ENCODE peak calls at places on chromosomes 16 and 17, in four cellular contexts. One of them, this sample, is unnamed.

GRCh38 chr17:47280072-47280811 is 26.6 kb downstream of the ITGB3 start:
- DNase-seq in ACHN: peak; percentile 96
- DNase-seq in BE2C: no peak
- DNase-seq in activated effector memory CD4-positive, alpha-beta T cell treated with anti-CD3 and anti-CD28 coated beads, Interleukin-2, amount 50 U/mL, for 16 hours: no peak
- DNase-seq in this sample: peak; percentile 90

GRCh38 chr17:43094129-43094834 is 30.9 kb downstream of the BRCA1 start:
- DNase-seq in ACHN: no peak
- DNase-seq in BE2C: no peak
- DNase-seq in activated effector memory CD4-positive, alpha-beta T cell treated with anti-CD3 and anti-CD28 coated beads, Interleukin-2, amount 50 U/mL, for 16 hours: no peak
- DNase-seq in this sample: no peak

GRCh38 chr16:56506941-56507340 is 12.9 kb downstream of the BBS2 start:
- DNase-seq in ACHN: no peak
- DNase-seq in BE2C: no peak
- DNase-seq in activated effector memory CD4-positive, alpha-beta T cell treated with anti-CD3 and anti-CD28 coated beads, Interleukin-2, amount 50 U/mL, for 16 hours: no peak
- DNase-seq in this sample: no peak

GRCh38 chr17:38724337-38724988 is 5.7 kb upstream of the CISD3 start:
- DNase-seq in ACHN: no peak
- DNase-seq in BE2C: peak; percentile 93
- DNase-seq in activated effector memory CD4-positive, alpha-beta T cell treated with anti-CD3 and anti-CD28 coated beads, Interleukin-2, amount 50 U/mL, for 16 hours: no peak
- DNase-seq in this sample: no peak

GRCh38 chr16:86929149-86929871 is 351.0 kb downstream of the FOXL1 start:
- DNase-seq in ACHN: no peak
- DNase-seq in BE2C: no peak
- DNase-seq in activated effector memory CD4-positive, alpha-beta T cell treated with anti-CD3 and anti-CD28 coated beads, Interleukin-2, amount 50 U/mL, for 16 hours: peak; percentile 43
- DNase-seq in this sample: peak; percentile 85

GRCh38 chr17:63774982-63775290 is 966 bp downstream of the DDX42 start:
- DNase-seq in ACHN: peak; percentile 9
- DNase-seq in BE2C: no peak
- DNase-seq in activated effector memory CD4-positive, alpha-beta T cell treated with anti-CD3 and anti-CD28 coated beads, Interleukin-2, amount 50 U/mL, for 16 hours: no peak
- DNase-seq in this sample: no peak

GRCh38 chr17:7794063-7794663 is 39.9 kb upstream of the KDM6B start:
- DNase-seq in ACHN: no peak
- DNase-seq in BE2C: no peak
- DNase-seq in activated effector memory CD4-positive, alpha-beta T cell treated with anti-CD3 and anti-CD28 coated beads, Interleukin-2, amount 50 U/mL, for 16 hours: no peak
- DNase-seq in this sample: no peak

GRCh38 chr17:49193513-49194296 is 16.7 kb downstream of the GNGT2 start:
- DNase-seq in ACHN: peak; percentile 99
- DNase-seq in BE2C: peak; percentile 49
- DNase-seq in activated effector memory CD4-positive, alpha-beta T cell treated with anti-CD3 and anti-CD28 coated beads, Interleukin-2, amount 50 U/mL, for 16 hours: peak; percentile 67
- DNase-seq in this sample: peak; percentile 81

GRCh38 chr17:75753193-75753513 is 11.8 kb downstream of the GALK1 start:
- DNase-seq in ACHN: no peak
- DNase-seq in BE2C: no peak
- DNase-seq in activated effector memory CD4-positive, alpha-beta T cell treated with anti-CD3 and anti-CD28 coated beads, Interleukin-2, amount 50 U/mL, for 16 hours: no peak
- DNase-seq in this sample: no peak

GRCh38 chr16:80198995-80199299 is 341.8 kb upstream of the DYNLRB2 start:
- DNase-seq in ACHN: no peak
- DNase-seq in BE2C: no peak
- DNase-seq in activated effector memory CD4-positive, alpha-beta T cell treated with anti-CD3 and anti-CD28 coated beads, Interleukin-2, amount 50 U/mL, for 16 hours: no peak
- DNase-seq in this sample: no peak

GRCh38 chr16:81823111-81823510 is 44.0 kb downstream of the PLCG2 start:
- DNase-seq in ACHN: no peak
- DNase-seq in BE2C: no peak
- DNase-seq in activated effector memory CD4-positive, alpha-beta T cell treated with anti-CD3 and anti-CD28 coated beads, Interleukin-2, amount 50 U/mL, for 16 hours: no peak
- DNase-seq in this sample: no peak

GRCh38 chr17:56595831-56596740 is 2.6 kb downstream of the NOG start:
- DNase-seq in ACHN: peak; percentile 64
- DNase-seq in BE2C: no peak
- DNase-seq in activated effector memory CD4-positive, alpha-beta T cell treated with anti-CD3 and anti-CD28 coated beads, Interleukin-2, amount 50 U/mL, for 16 hours: no peak
- DNase-seq in this sample: no peak

GRCh38 chr16:5033256-5034166 is at the start of gene NAGPA:
- DNase-seq in ACHN: peak; percentile 87
- DNase-seq in BE2C: peak; percentile 89
- DNase-seq in activated effector memory CD4-positive, alpha-beta T cell treated with anti-CD3 and anti-CD28 coated beads, Interleukin-2, amount 50 U/mL, for 16 hours: peak; percentile 94
- DNase-seq in this sample: peak; percentile 96

GRCh38 chr17:76513306-76513692 is 12.1 kb upstream of the RHBDF2 start:
- DNase-seq in ACHN: no peak
- DNase-seq in BE2C: no peak
- DNase-seq in activated effector memory CD4-positive, alpha-beta T cell treated with anti-CD3 and anti-CD28 coated beads, Interleukin-2, amount 50 U/mL, for 16 hours: no peak
- DNase-seq in this sample: no peak

GRCh38 chr16:48526058-48526957 is 83.7 kb downstream of the N4BP1 start:
- DNase-seq in ACHN: peak; percentile 37
- DNase-seq in BE2C: no peak
- DNase-seq in activated effector memory CD4-positive, alpha-beta T cell treated with anti-CD3 and anti-CD28 coated beads, Interleukin-2, amount 50 U/mL, for 16 hours: peak; percentile 73
- DNase-seq in this sample: peak; percentile 49

GRCh38 chr17:59786536-59787319 is 79.3 kb downstream of the VMP1 start:
- DNase-seq in ACHN: peak; percentile 100
- DNase-seq in BE2C: peak; percentile 51
- DNase-seq in activated effector memory CD4-positive, alpha-beta T cell treated with anti-CD3 and anti-CD28 coated beads, Interleukin-2, amount 50 U/mL, for 16 hours: peak; percentile 87
- DNase-seq in this sample: no peak

GRCh38 chr16:11312718-11313492 is 31.8 kb upstream of the PRM1 start:
- DNase-seq in ACHN: peak; percentile 79
- DNase-seq in BE2C: no peak
- DNase-seq in activated effector memory CD4-positive, alpha-beta T cell treated with anti-CD3 and anti-CD28 coated beads, Interleukin-2, amount 50 U/mL, for 16 hours: no peak
- DNase-seq in this sample: no peak

GRCh38 chr17:10050597-10051101 is 145.6 kb upstream of the RCVRN start:
- DNase-seq in ACHN: no peak
- DNase-seq in BE2C: no peak
- DNase-seq in activated effector memory CD4-positive, alpha-beta T cell treated with anti-CD3 and anti-CD28 coated beads, Interleukin-2, amount 50 U/mL, for 16 hours: no peak
- DNase-seq in this sample: peak; percentile 43

GRCh38 chr17:74566132-74566753 is 1.1 kb downstream of the CD300H start:
- DNase-seq in ACHN: peak; percentile 61
- DNase-seq in BE2C: peak; percentile 65
- DNase-seq in activated effector memory CD4-positive, alpha-beta T cell treated with anti-CD3 and anti-CD28 coated beads, Interleukin-2, amount 50 U/mL, for 16 hours: no peak
- DNase-seq in this sample: peak; percentile 51

GRCh38 chr17:64401941-64402340 is 11.3 kb upstream of the PECAM1 start:
- DNase-seq in ACHN: no peak
- DNase-seq in BE2C: no peak
- DNase-seq in activated effector memory CD4-positive, alpha-beta T cell treated with anti-CD3 and anti-CD28 coated beads, Interleukin-2, amount 50 U/mL, for 16 hours: no peak
- DNase-seq in this sample: no peak

GRCh38 chr17:8320990-8321389 is 10.9 kb downstream of the ARHGEF15 start:
- DNase-seq in ACHN: no peak
- DNase-seq in BE2C: peak; percentile 17
- DNase-seq in activated effector memory CD4-positive, alpha-beta T cell treated with anti-CD3 and anti-CD28 coated beads, Interleukin-2, amount 50 U/mL, for 16 hours: no peak
- DNase-seq in this sample: no peak